ENCODE peak calls at places on chromosomes 4 and X, in five cellular contexts. S is K562, V is epithelial cell of esophagus, D is heart left ventricle, L is lower leg skin. Q is an unnamed sample.

GRCh38 chrX:121641560-121641959 is 594.1 kb downstream of the GLUD2 start:
- DNase-seq in S (no peak), V (peak), D (no peak), L (no peak), Q (no peak)

GRCh38 chrX:39484669-39485068 is 613.1 kb downstream of the BCOR start:
- DNase-seq in S (no peak), V (no peak), D (no peak), L (no peak), Q (no peak)

GRCh38 chr4:137367608-137368007 is 164.7 kb downstream of the PCDH18 start:
- DNase-seq in S (no peak), V (peak), D (no peak), L (no peak), Q (no peak)

GRCh38 chr4:26893491-26893890 is 32.9 kb downstream of the STIM2 start:
- DNase-seq in S (no peak), V (peak), D (no peak), L (no peak), Q (no peak)

GRCh38 chrX:107629533-107629909 is 1.2 kb downstream of the PRPS1 start:
- DNase-seq in S (peak), V (peak), D (no peak), L (no peak), Q (no peak)

GRCh38 chrX:139382529-139382928 is 148.0 kb upstream of the F9 start:
- DNase-seq in S (no peak), V (no peak), D (no peak), L (no peak), Q (no peak)

GRCh38 chr4:41541697-41542096 is 3.7 kb downstream of the LIMCH1 start:
- DNase-seq in S (no peak), V (no peak), D (peak), L (peak), Q (no peak)

GRCh38 chr4:183686461-183686860 is 27.4 kb downstream of the TRAPPC11 start:
- DNase-seq in S (no peak), V (no peak), D (no peak), L (no peak), Q (no peak)

GRCh38 chr4:144699565-144699964 is 53.6 kb downstream of the HHIP start:
- DNase-seq in S (no peak), V (peak), D (no peak), L (no peak), Q (no peak)

GRCh38 chr4:128823025-128823661 is 13.6 kb downstream of the JADE1 start:
- DNase-seq in S (no peak), V (peak), D (no peak), L (no peak), Q (no peak)

GRCh38 chrX:15882704-15883539 is 28.3 kb upstream of the AP1S2 start:
- DNase-seq in S (peak), V (no peak), D (no peak), L (no peak), Q (no peak)

GRCh38 chr4:33959519-33959918 is 2284.8 kb downstream of the ARAP2 start:
- DNase-seq in S (no peak), V (no peak), D (no peak), L (no peak), Q (no peak)

GRCh38 chrX:38985375-38985774 is 184.1 kb downstream of the MID1IP1 start:
- DNase-seq in S (peak), V (peak), D (no peak), L (no peak), Q (no peak)

GRCh38 chr4:80361329-80361900 is 25.9 kb downstream of the CFAP299 start:
- DNase-seq in S (peak), V (peak), D (no peak), L (no peak), Q (no peak)

GRCh38 chrX:2677764-2678163 is 13.3 kb upstream of the CD99 start:
- DNase-seq in S (peak), V (peak), D (peak), L (peak), Q (no peak)

GRCh38 chr4:42638993-42639392 is 17.9 kb downstream of the ATP8A1 start:
- DNase-seq in S (no peak), V (no peak), D (no peak), L (no peak), Q (no peak)
- H3K4me3 ChIP-seq in S (no peak), V (no peak), D (no peak), L (no peak), Q (no peak)

GRCh38 chr4:112942077-112942476 is 107.4 kb upstream of the ANK2 start:
- DNase-seq in S (no peak), V (no peak), D (no peak), L (no peak), Q (no peak)
- TF ChIP-seq CTCF in S (no peak), V (no peak), D (no peak), L (no peak), Q (no peak)

DNA sequence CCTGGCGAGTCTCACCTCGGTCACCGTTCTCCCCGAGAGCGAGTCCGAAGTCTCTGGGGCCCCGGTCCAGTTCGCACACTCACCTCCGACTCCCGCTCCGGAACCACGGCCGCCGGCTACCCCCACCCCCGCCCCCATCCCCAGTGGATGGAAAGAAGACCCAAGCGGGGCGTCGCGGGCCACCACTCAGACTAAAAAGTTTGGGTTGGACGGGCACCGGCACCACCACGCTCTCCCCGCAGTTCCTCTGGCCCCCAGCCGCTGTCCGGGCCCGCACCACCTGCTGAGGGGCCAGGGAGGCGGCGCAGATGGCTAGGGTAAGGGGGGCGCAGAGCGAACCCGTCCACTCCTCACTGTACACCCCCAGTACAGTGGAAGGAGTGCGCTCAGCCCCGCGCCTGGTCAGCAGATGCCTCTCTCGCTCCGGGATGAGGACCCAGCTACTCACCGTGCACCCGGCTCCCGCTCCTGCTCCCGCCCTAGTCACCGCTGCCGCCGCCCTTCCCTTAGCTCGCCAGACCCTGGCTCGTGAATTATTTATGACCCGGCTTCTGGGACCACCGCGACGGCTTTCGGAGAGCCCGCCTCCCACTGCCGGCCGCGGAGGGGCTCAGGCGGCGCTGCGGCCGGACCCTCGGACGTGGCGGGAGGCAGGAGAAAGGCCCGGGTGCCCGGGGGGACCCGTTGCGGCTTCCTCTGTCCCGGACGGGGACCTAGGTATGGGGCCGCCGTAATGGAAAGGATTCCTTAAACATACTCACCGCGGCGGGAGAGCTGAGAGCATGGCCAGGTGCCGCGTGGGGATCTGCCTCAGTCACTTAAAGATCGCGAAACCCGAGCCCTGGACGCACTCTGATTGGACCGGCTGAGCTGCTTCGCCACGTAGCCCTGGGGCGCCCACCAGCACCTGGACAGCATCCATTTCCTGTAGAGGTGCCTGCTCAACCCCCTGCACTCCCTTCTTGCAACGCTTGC is at the start of gene PROM1:
- DNase-seq in S (no peak), V (peak), D (peak), L (no peak), Q (no peak)
- H3K4me3 ChIP-seq in S (no peak), V (peak), D (peak), L (peak), Q (peak)

DNA sequence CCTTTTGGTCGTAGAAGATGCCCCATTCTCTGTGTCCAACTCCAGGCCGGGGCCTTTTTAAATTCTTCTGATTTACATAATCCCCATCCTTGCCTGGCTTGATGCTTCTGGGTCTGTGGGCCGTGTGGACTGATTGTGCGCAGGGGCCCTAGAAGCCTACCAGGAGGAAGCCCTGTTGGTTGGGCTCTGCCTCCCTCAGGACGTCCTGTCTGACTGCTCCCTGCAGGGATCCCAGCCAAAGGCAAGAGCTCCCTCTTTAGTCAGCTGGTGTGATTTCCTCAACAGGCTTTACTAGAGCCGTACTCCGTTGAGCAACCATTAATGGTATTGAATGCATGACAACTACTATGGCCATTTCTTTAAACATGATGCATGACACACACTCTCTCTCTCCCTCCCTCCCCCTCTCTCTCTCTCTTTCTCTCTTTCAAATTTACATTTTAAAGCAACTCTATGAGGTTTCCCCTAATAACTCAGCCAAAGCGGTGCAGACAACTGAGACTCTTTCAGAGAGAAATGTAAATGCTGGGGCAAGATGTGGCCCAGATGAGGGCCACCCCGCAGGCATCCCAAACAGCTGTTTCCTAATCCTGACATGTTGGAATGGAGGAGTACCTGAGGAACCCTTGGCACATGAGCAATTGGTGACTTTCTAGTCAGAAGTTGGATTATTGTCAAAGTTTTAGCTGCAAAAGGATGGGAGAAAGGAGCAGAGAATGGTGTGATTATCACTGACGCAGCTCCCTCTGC is 117.3 kb downstream of the DRD5 start:
- DNase-seq in S (peak), V (peak), D (peak), L (peak), Q (no peak)
- TF ChIP-seq CTCF in S (peak), V (peak), D (peak), L (no peak), Q (no peak)

DNA sequence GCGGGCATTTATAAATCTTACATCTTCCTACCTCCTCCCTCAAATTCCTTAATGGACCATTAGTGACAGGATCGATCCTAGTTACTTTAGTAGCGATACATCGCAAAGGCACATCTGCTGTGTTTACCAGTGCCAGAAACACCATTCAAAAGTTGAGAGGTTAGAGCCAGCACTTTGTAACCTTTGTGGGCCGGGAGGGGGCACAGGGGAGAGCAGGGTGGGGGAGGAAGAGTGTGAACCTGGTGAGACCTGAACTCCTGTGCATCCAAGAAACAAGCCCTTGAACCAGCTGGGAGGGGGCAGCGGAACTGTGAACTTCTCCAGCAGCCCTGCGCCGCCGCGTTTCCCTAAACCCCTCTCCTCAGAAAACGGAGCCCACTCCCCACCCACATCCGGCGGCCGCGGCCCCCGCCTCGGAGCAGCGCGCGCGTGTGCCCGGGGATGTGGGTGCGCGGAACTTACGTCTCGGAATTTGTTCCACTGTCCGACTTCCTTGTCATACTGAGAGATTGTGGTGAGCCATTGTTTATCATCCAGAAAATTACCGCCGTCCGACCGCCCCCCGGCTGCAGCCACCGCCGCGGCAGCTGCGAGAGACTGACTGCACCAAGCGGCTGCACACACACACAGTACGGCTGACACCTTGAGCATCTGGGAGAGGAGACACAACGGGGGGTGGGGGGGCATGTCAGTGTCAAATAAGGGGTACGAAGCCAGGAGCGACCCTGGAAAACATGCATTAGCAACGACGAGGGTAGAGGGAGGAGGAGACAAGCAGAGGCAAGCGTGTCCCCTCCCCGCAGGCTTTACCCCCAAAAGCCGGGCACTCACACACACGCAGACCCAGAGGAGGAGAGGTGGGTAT is 539 bp downstream of the SPOCK3 start:
- DNase-seq in S (no peak), V (peak), D (no peak), L (no peak), Q (no peak)
- H3K4me3 ChIP-seq in S (no peak), V (peak), D (peak), L (peak), Q (no peak)

GRCh38 chr4:102403115-102403514 is 57.8 kb upstream of the SLC39A8 start:
- DNase-seq in S (no peak), V (no peak), D (no peak), L (no peak), Q (no peak)
- TF ChIP-seq CTCF in S (no peak), V (no peak), D (no peak), L (no peak), Q (no peak)

GRCh38 chr4:176064539-176064938 is 1.1 kb upstream of the WDR17 start:
- DNase-seq in S (no peak), V (no peak), D (no peak), L (no peak), Q (no peak)
- H3K4me3 ChIP-seq in S (no peak), V (no peak), D (no peak), L (no peak), Q (no peak)

Q was measured in CD8-positive, alpha-beta T cell.